ENCODE peak calls at places on chromosomes 3 and 15, in six cellular contexts. R, G, E, A, D and W are unnamed samples.
A peak's percentile ranks its signal among the peaks of the same experiment; 100 is the strongest.

GRCh38 chr3:136954246-136954645 is 3.5 kb upstream of the IL20RB start:
- DNase-seq in D (peak; percentile 58), A (peak; percentile 16), G (no peak), R (no peak), E (no peak), W (no peak)

GRCh38 chr15:65020419-65020818 is 9.0 kb downstream of the MTFMT start:
- DNase-seq in R (no peak), G (no peak), A (no peak), E (no peak), D (no peak), W (no peak)

GRCh38 chr3:150106752-150107428 is 136.2 kb upstream of the PFN2 start:
- DNase-seq in D (peak; percentile 95), G (peak; percentile 81), E (peak; percentile 84), A (peak; percentile 5), R (no peak), W (no peak)

GRCh38 chr15:98779463-98780071 is 131.2 kb downstream of the IGF1R start:
- DNase-seq in E (peak; percentile 70), D (peak; percentile 76), G (peak; percentile 88), A (peak; percentile 89), R (peak; percentile 72), W (peak; percentile 70)

GRCh38 chr3:142724682-142725351 is 983 bp downstream of the TRPC1 start:
- DNase-seq in D (peak; percentile 34), R (peak; percentile 39), G (peak; percentile 28), E (no peak), A (peak; percentile 10), W (peak; percentile 58)

GRCh38 chr3:31446411-31446810 is 86.3 kb upstream of the STT3B start:
- DNase-seq in A (no peak), G (no peak), R (no peak), E (no peak), D (no peak), W (no peak)

GRCh38 chr15:76206325-76206976 is 104.8 kb downstream of the ETFA start:
- DNase-seq in G (peak; percentile 56), R (no peak), A (peak; percentile 97), D (peak; percentile 91), E (peak; percentile 70), W (peak; percentile 16)

GRCh38 chr3:11155341-11156025 is 1.2 kb downstream of the HRH1 start:
- DNase-seq in D (peak; percentile 89), A (peak; percentile 75), E (peak; percentile 84), R (no peak), G (peak; percentile 85), W (no peak)

GRCh38 chr3:59251899-59252298 is 202.1 kb upstream of the CFAP20DC start:
- DNase-seq in G (peak; percentile 55), E (no peak), R (no peak), A (peak; percentile 2), D (no peak), W (no peak)

GRCh38 chr15:100350434-100351226 is 8.9 kb upstream of the ADAMTS17 start:
- DNase-seq in D (peak; percentile 89), E (peak; percentile 91), A (no peak), R (no peak), G (peak; percentile 85), W (no peak)

GRCh38 chr3:60125686-60126085 is 1075.9 kb upstream of the CFAP20DC start:
- DNase-seq in D (no peak), G (no peak), R (no peak), A (no peak), E (no peak), W (no peak)

GRCh38 chr3:156307704-156308103 is 187.3 kb downstream of the KCNAB1 start:
- DNase-seq in E (peak; percentile 86), R (no peak), A (peak; percentile 83), G (peak; percentile 93), D (peak; percentile 86), W (no peak)

GRCh38 chr15:41828747-41829270 is 917 bp downstream of the JMJD7 start:
- DNase-seq in D (peak; percentile 14), A (no peak), R (no peak), G (peak; percentile 33), E (no peak), W (no peak)

GRCh38 chr3:61634678-61635077 is 73.3 kb downstream of the PTPRG start:
- DNase-seq in A (no peak), G (no peak), E (peak; percentile 25), D (peak; percentile 46), R (no peak), W (no peak)

GRCh38 chr3:128804017-128804816 is 75.2 kb upstream of the ACAD9 start:
- DNase-seq in D (peak; percentile 45), A (no peak), E (peak; percentile 57), R (peak; percentile 86), G (no peak), W (peak; percentile 84)

GRCh38 chr3:128803307-128803706 is 76.1 kb upstream of the ACAD9 start:
- DNase-seq in A (no peak), D (no peak), R (no peak), E (no peak), G (no peak), W (no peak)

GRCh38 chr3:128801779-128802369 is 75.9 kb downstream of the RAB7A start:
- DNase-seq in G (no peak), R (no peak), D (no peak), E (no peak), A (peak; percentile 49), W (no peak)

GRCh38 chr3:128799650-128800049 is 73.7 kb downstream of the RAB7A start:
- DNase-seq in G (no peak), E (no peak), R (no peak), A (no peak), D (no peak), W (no peak)

DNA sequence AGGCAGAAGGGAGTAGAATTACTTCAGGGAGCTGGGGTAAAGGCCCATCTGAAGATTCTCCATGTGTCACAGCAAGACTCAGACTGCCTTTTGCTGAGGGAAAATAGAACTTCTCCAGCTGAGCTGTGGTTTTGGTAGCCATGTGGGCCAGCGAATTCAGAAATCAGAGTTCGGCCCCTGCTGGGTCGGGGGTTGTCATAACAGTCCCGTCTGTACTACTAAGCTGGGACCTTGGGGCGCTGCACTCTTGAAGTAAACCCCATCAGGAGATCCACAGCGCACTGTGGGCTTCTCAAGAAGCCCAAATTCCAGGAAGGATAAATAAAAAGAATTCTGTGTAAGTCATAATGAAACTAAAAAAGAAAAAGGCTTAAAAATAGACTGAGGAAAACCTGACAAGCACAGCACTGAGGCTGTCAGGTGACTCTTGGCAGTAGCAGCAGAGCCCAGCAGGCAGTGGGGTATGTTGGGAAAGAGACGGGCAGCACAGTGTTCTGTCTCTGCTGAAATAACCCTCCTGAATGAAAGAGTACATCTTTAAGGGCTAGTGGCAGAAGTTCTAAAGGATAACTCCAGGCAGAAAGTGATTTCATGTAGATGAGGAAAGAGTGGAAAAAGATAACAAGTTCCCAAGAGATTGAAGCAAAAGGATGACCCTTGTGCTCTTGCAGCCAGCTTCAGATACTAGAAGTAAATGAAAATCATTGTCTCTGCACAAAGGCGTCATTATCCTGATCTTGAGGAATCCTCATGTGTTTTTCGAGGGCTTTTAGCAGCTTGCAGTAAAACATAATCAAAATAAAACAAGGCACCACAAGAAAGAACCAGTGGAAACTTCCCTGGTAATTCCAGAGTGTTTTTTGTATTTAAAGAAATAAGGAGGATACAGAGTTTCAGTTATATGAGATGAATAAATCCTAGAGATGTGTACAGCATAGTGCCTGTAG is 74.5 kb downstream of the RAB7A start:
- DNase-seq in R (no peak), D (no peak), A (peak; percentile 61), E (no peak), G (no peak), W (no peak)
- TF ChIP-seq CTCF in R (no peak), D (no peak), A (no peak), E (no peak), G (no peak), W (no peak)

GRCh38 chr3:159619341-159619885 is 369.2 kb upstream of the IL12A start:
- DNase-seq in D (peak; percentile 16), R (no peak), A (no peak), G (peak; percentile 79), E (peak; percentile 49), W (no peak)

GRCh38 chr3:159620873-159621272 is 367.8 kb upstream of the IL12A start:
- DNase-seq in A (no peak), G (peak; percentile 93), R (no peak), E (peak; percentile 53), D (peak; percentile 40), W (no peak)

GRCh38 chr3:159620281-159620680 is 368.4 kb upstream of the IL12A start:
- DNase-seq in G (no peak), E (no peak), A (no peak), D (no peak), R (no peak), W (no peak)

DNA sequence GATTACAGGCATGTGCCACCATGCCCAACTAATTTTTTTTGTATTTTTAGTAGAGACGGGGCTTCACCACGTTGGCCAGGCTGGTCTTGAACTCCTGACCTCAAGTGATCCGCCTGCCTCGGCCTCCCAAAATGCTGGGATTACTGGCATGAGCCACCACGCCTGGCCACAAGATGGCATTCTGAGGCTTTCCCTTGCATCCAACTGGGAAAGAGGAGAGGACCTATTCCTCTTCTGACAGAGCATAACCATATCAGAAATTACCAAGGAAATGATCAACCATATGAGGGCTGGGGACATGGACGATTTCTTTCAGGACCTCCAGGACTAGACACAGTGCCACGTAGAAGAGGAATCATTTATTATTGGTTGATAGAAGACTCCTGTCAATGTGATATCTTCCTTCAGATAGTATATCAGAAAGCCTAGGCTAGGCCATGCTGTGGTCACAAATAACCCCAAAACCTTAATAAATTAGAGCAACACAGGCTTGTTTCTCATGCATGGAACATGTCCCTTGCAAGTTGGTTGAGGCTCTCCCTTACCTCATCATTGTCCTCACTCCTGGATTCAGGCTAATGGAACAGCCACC is 372.3 kb upstream of the IL12A start:
- DNase-seq in R (no peak), G (peak; percentile 78), D (peak; percentile 64), A (peak; percentile 7), E (peak; percentile 62), W (no peak)
- TF ChIP-seq CTCF in R (no peak), G (peak; percentile 70), D (peak; percentile 68), A (peak; percentile 47), E (peak; percentile 68), W (no peak)

GRCh38 chr3:9500108-9501050 is 53.2 kb downstream of the LHFPL4 start:
- DNase-seq in G (peak; percentile 85), D (peak; percentile 71), A (peak; percentile 60), E (peak; percentile 57), R (peak; percentile 82), W (peak; percentile 88)
- TF ChIP-seq CTCF in G (peak; percentile 92), D (peak; percentile 94), A (peak; percentile 55), E (peak; percentile 58), R (peak; percentile 75), W (peak; percentile 73)

GRCh38 chr3:13352621-13353131 is 67.4 kb downstream of the NUP210 start:
- DNase-seq in E (no peak), R (no peak), G (peak; percentile 31), A (no peak), D (no peak), W (peak; percentile 50)

GRCh38 chr3:13349823-13350222 is 70.3 kb downstream of the NUP210 start:
- DNase-seq in A (no peak), D (no peak), R (no peak), G (no peak), E (no peak), W (no peak)

GRCh38 chr3:13357074-13357473 is 63.0 kb downstream of the NUP210 start:
- DNase-seq in D (no peak), E (no peak), R (no peak), A (no peak), G (no peak), W (no peak)

GRCh38 chr3:13358051-13358450 is 62.1 kb downstream of the NUP210 start:
- DNase-seq in A (no peak), G (no peak), D (no peak), E (no peak), R (no peak), W (no peak)

GRCh38 chr3:13353936-13354542 is 66.1 kb downstream of the NUP210 start:
- DNase-seq in E (no peak), G (peak; percentile 43), D (no peak), A (no peak), R (no peak), W (no peak)
- TF ChIP-seq CTCF in E (no peak), G (peak; percentile 65), D (peak; percentile 25), A (no peak), R (no peak), W (no peak)